ENCODE peak calls at places on chromosomes 4 and X, in eight cellular contexts. A is lower lobe of right lung, S is H9, Q is neuronal stem cell, L is heart left ventricle, N is right atrium auricular region, Z is GM23248, T is Peyer's patch. D is an unnamed sample.
A peak's percentile ranks its signal among the peaks of the same experiment; 100 is the strongest.

GRCh38 chr4:113665036-113665435 is 96.5 kb downstream of the CAMK2D start:
- DNase-seq in A (no peak), S (no peak), Q (no peak), L (no peak), N (no peak), Z (peak; percentile 27), T (no peak), D (no peak)

GRCh38 chr4:74503580-74503979 is 58.6 kb downstream of the AREG start:
- DNase-seq in A (no peak), S (no peak), Q (no peak), L (no peak), N (no peak), Z (peak; percentile 77), T (no peak), D (no peak)

GRCh38 chr4:112817933-112818921 is 181.3 kb downstream of the LARP7 start:
- DNase-seq in A (peak; percentile 54), S (peak; percentile 86), Q (peak; percentile 40), L (peak; percentile 38), N (peak; percentile 87), Z (peak; percentile 96), T (peak; percentile 42), D (no peak)

GRCh38 chr4:165874072-165874798 is 1.2 kb downstream of the TLL1 start:
- DNase-seq in A (no peak), S (peak; percentile 40), Q (peak; percentile 20), L (peak; percentile 19), N (no peak), Z (no peak), T (no peak), D (no peak)

GRCh38 chr4:157994863-157995262 is 178.0 kb downstream of the GASK1B start:
- DNase-seq in A (no peak), S (no peak), Q (no peak), L (no peak), N (no peak), Z (peak; percentile 29), T (no peak), D (no peak)

GRCh38 chr4:93791570-93792195 is 36.9 kb upstream of the ATOH1 start:
- DNase-seq in A (peak; percentile 44), S (peak; percentile 56), Q (peak; percentile 68), L (no peak), N (no peak), Z (peak; percentile 68), T (no peak), D (no peak)

GRCh38 chr4:151418856-151419255 is 9.9 kb downstream of the FHIP1A start:
- DNase-seq in A (no peak), S (no peak), Q (no peak), L (no peak), N (no peak), Z (no peak), T (no peak), D (no peak)

GRCh38 chr4:101306764-101307615 is 40.3 kb downstream of the PPP3CA start:
- DNase-seq in A (no peak), S (no peak), Q (no peak), L (no peak), N (no peak), Z (no peak), T (no peak), D (no peak)

GRCh38 chrX:13008189-13008533 is 33.3 kb downstream of the TMSB4X start:
- DNase-seq in A (no peak), S (no peak), Q (no peak), L (no peak), N (no peak), Z (no peak), T (no peak), D (no peak)

GRCh38 chr4:124874172-124874450 is 161.6 kb upstream of the ANKRD50 start:
- DNase-seq in A (no peak), S (no peak), Q (no peak), L (no peak), N (no peak), Z (no peak), T (no peak), D (no peak)

GRCh38 chr4:121064482-121064881 is 7.9 kb downstream of the NDNF start:
- DNase-seq in A (no peak), S (no peak), Q (no peak), L (no peak), N (no peak), Z (no peak), T (no peak), D (no peak)

GRCh38 chr4:32789026-32789608 is 2068.9 kb downstream of the PCDH7 start:
- DNase-seq in A (no peak), S (no peak), Q (no peak), L (no peak), N (no peak), Z (peak; percentile 45), T (no peak), D (no peak)

GRCh38 chr4:39635023-39635422 is 3.6 kb downstream of the SMIM14 start:
- DNase-seq in A (no peak), S (peak; percentile 84), Q (no peak), L (no peak), N (no peak), Z (peak; percentile 10), T (peak; percentile 15), D (no peak)

GRCh38 chr4:157803441-157804168 is 369.2 kb downstream of the GASK1B start:
- DNase-seq in A (no peak), S (no peak), Q (no peak), L (no peak), N (no peak), Z (no peak), T (no peak), D (no peak)

GRCh38 chrX:53265771-53266170 is 15.6 kb downstream of the IQSEC2 start:
- DNase-seq in A (no peak), S (no peak), Q (no peak), L (no peak), N (no peak), Z (peak; percentile 75), T (no peak), D (no peak)

GRCh38 chr4:98516441-98517323 is 141.7 kb downstream of the TSPAN5 start:
- DNase-seq in A (no peak), S (no peak), Q (no peak), L (no peak), N (no peak), Z (peak; percentile 48), T (no peak), D (no peak)

GRCh38 chr4:86950835-86951525 is 16.2 kb downstream of the AFF1 start:
- DNase-seq in A (no peak), S (peak; percentile 64), Q (no peak), L (no peak), N (no peak), Z (no peak), T (no peak), D (no peak)

DNA sequence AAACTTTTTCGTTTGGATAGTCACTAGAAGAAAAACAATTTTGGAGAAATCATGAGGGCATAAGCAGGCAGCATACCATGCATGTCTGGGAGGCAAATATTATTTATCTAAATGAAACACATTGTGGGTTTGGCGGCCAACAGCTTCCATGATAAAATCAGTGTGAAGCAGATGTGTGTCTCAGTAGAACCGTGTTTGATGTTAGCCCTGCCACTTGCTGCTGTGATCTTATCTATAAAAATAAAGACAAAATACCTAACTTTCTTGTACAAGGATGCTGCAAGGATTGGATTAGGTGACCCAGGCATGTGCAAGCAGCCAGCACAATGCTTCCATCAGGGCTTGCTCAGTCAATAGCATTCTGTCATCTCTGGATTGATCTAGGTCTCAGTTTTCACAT is 341.4 kb downstream of the PACRGL start:
- DNase-seq in A (no peak), S (no peak), Q (no peak), L (no peak), N (no peak), Z (no peak), T (no peak), D (no peak)
- H3K27ac ChIP-seq in A (no peak overlapping the region), S (no peak overlapping the region), Q (no peak overlapping the region), L (no peak overlapping the region), N (no peak overlapping the region), Z (no peak overlapping the region), T (no peak overlapping the region), D (no peak overlapping the region)

GRCh38 chr4:26861434-26862186 is 969 bp downstream of the STIM2 start:
- DNase-seq in A (peak; percentile 86), S (peak; percentile 58), Q (peak; percentile 63), L (peak; percentile 79), N (peak; percentile 70), Z (peak; percentile 82), T (peak; percentile 84), D (peak; percentile 76)

GRCh38 chr4:26860922-26861433 is 337 bp downstream of the STIM2 start:
- DNase-seq in A (peak; percentile 78), S (peak; percentile 57), Q (peak; percentile 65), L (no peak), N (no peak), Z (peak; percentile 83), T (peak; percentile 54), D (no peak)

GRCh38 chr4:26859762-26860156 is 882 bp upstream of the STIM2 start:
- DNase-seq in A (no peak), S (no peak), Q (no peak), L (no peak), N (no peak), Z (no peak), T (no peak), D (no peak)

GRCh38 chr4:26858947-26859401 is 1.7 kb upstream of the STIM2 start:
- DNase-seq in A (no peak), S (no peak), Q (no peak), L (no peak), N (no peak), Z (no peak), T (no peak), D (no peak)

GRCh38 chr4:26860157-26860921 is at the start of gene STIM2:
- DNase-seq in A (peak; percentile 97), S (peak; percentile 98), Q (peak; percentile 99), L (peak; percentile 97), N (peak; percentile 94), Z (peak; percentile 98), T (peak; percentile 95), D (peak; percentile 98)
- H3K4me1 ChIP-seq in A (peaks cover 55% of the 10 kb centered on the region), S (no peaks in the 10 kb centered on the region), Q (peaks cover 4% of the 10 kb centered on the region), L (peaks cover 35% of the 10 kb centered on the region), N (peaks cover 62% of the 10 kb centered on the region), Z (peaks cover 28% of the 10 kb centered on the region), T (peaks cover 35% of the 10 kb centered on the region), D (peaks cover 65% of the 10 kb centered on the region)

DNA sequence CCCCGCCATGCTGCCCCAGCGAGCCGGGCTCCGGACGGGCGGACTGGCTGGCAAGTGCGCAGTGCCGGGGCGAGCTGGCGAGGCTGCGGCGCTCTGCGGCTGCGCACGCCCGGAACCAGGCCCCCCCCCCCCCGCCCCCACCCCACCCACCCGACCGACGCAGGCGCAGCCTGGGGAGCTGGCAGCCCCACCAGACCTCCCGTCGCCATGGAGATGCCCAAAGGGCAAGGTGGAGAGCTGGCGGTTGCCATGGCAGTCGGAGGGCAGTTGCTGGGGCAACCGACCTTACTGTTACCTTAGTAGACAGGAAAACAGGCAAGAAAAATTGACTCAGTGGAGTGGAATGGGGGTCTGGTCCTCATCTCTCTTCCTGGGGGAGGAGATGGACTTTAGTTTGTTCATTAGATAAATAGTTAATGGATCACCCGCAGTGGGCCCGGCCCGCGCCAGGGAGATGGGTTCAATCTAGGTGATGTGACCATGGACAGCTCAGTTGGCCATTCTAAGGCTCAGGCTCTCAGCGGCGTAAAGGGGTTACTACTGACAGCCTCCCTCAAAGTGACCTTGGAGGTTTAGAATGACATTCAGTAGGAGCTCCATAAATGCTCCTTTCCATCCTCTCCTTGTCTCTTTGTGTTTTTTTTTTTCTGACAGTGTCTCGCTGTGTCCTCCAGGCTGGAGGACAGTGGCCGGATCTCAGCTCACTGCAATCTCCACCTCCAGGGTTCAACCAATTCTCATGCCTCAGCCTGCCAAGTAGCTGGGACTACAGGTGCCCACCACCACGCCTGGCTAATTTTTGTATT is at the start of gene PCSK1N:
- DNase-seq in A (no peak), S (peak; percentile 60), Q (no peak), L (no peak), N (no peak), Z (no peak), T (no peak), D (peak; percentile 37)
- H3K27ac ChIP-seq in A (no peak within 1 kb of the TSS), S (no peak within 1 kb of the TSS), Q (no peak within 1 kb of the TSS), L (no peak within 1 kb of the TSS), N (no peak within 1 kb of the TSS), Z (no peak within 1 kb of the TSS), T (no peak within 1 kb of the TSS), D (no peak within 1 kb of the TSS)

GRCh38 chr4:123401466-123402175 is 5.0 kb downstream of the SPRY1 start:
- DNase-seq in A (no peak), S (no peak), Q (no peak), L (no peak), N (peak; percentile 60), Z (no peak), T (no peak), D (no peak)
- H3K4me1 ChIP-seq in A (peaks cover 17% of the 10 kb centered on the region), S (no peaks in the 10 kb centered on the region), Q (peaks cover 11% of the 10 kb centered on the region), L (peaks cover 11% of the 10 kb centered on the region), N (peaks cover 23% of the 10 kb centered on the region), Z (peaks cover 11% of the 10 kb centered on the region), T (no peaks in the 10 kb centered on the region), D (peaks cover 31% of the 10 kb centered on the region)